ENCODE peak calls at places on chromosomes 5 and 9, in seven cellular contexts. N is Daoy, K is MM.1S, C is NCI-H774, T is T-helper 9 cell, J is heart left ventricle, I is GDM1. W is an unnamed sample.

GRCh38 chr5:176823076-176823481 is 12.7 kb downstream of the UNC5A start:
- DNase-seq in J (no peak), N (peak), I (no peak), K (no peak), T (no peak), C (no peak), W (no peak)

GRCh38 chr5:178530526-178530925 is 59.7 kb downstream of the COL23A1 start:
- DNase-seq in N (no peak), C (no peak), K (no peak), T (no peak), J (no peak), I (no peak), W (no peak)

GRCh38 chr5:157603333-157604190 is 28.0 kb upstream of the ADAM19 start:
- DNase-seq in J (no peak), K (no peak), C (no peak), I (no peak), T (peak), N (peak), W (no peak)

GRCh38 chr9:16348531-16348930 is 521.9 kb downstream of the BNC2 start:
- DNase-seq in N (no peak), T (no peak), C (no peak), K (no peak), I (no peak), J (no peak), W (no peak)

GRCh38 chr5:14102666-14103065 is 40.5 kb upstream of the TRIO start:
- DNase-seq in J (no peak), T (no peak), K (no peak), I (no peak), N (no peak), C (no peak), W (no peak)

GRCh38 chr9:98943682-98944129 is at the start of gene COL15A1:
- DNase-seq in T (no peak), C (no peak), N (peak), J (peak), I (no peak), K (no peak), W (no peak)

GRCh38 chr9:91186311-91187101 is 175.2 kb downstream of the AUH start:
- DNase-seq in K (no peak), N (peak), I (peak), T (no peak), C (no peak), J (no peak), W (no peak)

GRCh38 chr9:134324359-134325095 is 1.7 kb upstream of the RXRA start:
- DNase-seq in T (no peak), K (no peak), C (no peak), N (peak), J (no peak), I (peak), W (no peak)

GRCh38 chr5:173847102-173847501 is 41.0 kb upstream of the CPEB4 start:
- DNase-seq in N (no peak), J (no peak), K (no peak), C (no peak), T (no peak), I (no peak), W (no peak)

GRCh38 chr5:168477060-168477459 is 9.2 kb upstream of the RARS1 start:
- DNase-seq in I (no peak), N (peak), C (no peak), T (no peak), J (no peak), K (no peak), W (no peak)

GRCh38 chr5:74070766-74071165 is 444.8 kb downstream of the ARHGEF28 start:
- DNase-seq in K (no peak), I (no peak), N (no peak), J (no peak), C (no peak), T (no peak), W (no peak)

W was measured in iPS DF 6.9.